ENCODE peak calls at places on chromosomes 4 and X, in six cellular contexts. N is K562; U is pancreas; P is mucosa of descending colon; M is CD4-positive, CD25-positive, alpha-beta regulatory T cell; K is upper lobe of left lung. S is an unnamed sample. For H3K36me3, the result is how much of the 10 kb centered on the place peaks cover.

GRCh38 chrX:148043456-148043855 is 62.3 kb downstream of the FMR1NB start:
- DNase-seq in N (no peak), U (no peak), P (no peak), M (no peak), K (no peak), S (no peak)

GRCh38 chr4:36568575-36568974 is 287.2 kb downstream of the DTHD1 start:
- DNase-seq in N (no peak), U (no peak), P (no peak), M (no peak), K (no peak), S (no peak)

GRCh38 chr4:168848977-168849687 is 160.9 kb downstream of the CBR4 start:
- DNase-seq in N (no peak), U (no peak), P (no peak), M (no peak), K (no peak), S (no peak)

GRCh38 chr4:125642645-125643044 is 327.9 kb downstream of the FAT4 start:
- DNase-seq in N (no peak), U (no peak), P (no peak), M (no peak), K (no peak), S (no peak)

GRCh38 chr4:83238849-83239248 is 45.7 kb downstream of the COQ2 start:
- DNase-seq in N (no peak), U (no peak), P (no peak), M (no peak), K (no peak), S (no peak)

GRCh38 chr4:86909540-86909939 is 17.3 kb upstream of the C4orf36 start:
- DNase-seq in N (no peak), U (no peak), P (no peak), M (no peak), K (no peak), S (no peak)

GRCh38 chr4:43485196-43485595 is 592.7 kb downstream of the GRXCR1 start:
- DNase-seq in N (no peak), U (no peak), P (no peak), M (no peak), K (no peak), S (no peak)

GRCh38 chr4:10565166-10565780 is 108.0 kb upstream of the ZNF518B start:
- DNase-seq in N (no peak), U (no peak), P (no peak), M (no peak), K (no peak), S (no peak)

GRCh38 chr4:38782452-38783108 is at the start of gene TLR10:
- DNase-seq in N (peak), U (no peak), P (no peak), M (peak), K (peak), S (peak)

GRCh38 chrX:150063138-150063518 is 124.8 kb upstream of the EOLA2 start:
- DNase-seq in N (no peak), U (no peak), P (no peak), M (no peak), K (no peak), S (no peak)

GRCh38 chr4:21195682-21196081 is 495.4 kb downstream of the PACRGL start:
- DNase-seq in N (no peak), U (no peak), P (no peak), M (no peak), K (no peak), S (no peak)

GRCh38 chrX:110171442-110171841 is 146.4 kb downstream of the AMMECR1 start:
- DNase-seq in N (no peak), U (no peak), P (no peak), M (no peak), K (no peak), S (no peak)

GRCh38 chrX:10741496-10742048 is 121.2 kb upstream of the MID1 start:
- DNase-seq in N (no peak), U (no peak), P (no peak), M (no peak), K (no peak), S (no peak)

GRCh38 chr4:78299565-78299972 is 242.4 kb downstream of the FRAS1 start:
- DNase-seq in N (no peak), U (no peak), P (no peak), M (no peak), K (no peak), S (no peak)

GRCh38 chrX:18548996-18549395 is 122.9 kb downstream of the RS1 start:
- DNase-seq in N (no peak), U (no peak), P (no peak), M (no peak), K (no peak), S (no peak)

GRCh38 chrX:136262812-136263315 is 11.7 kb upstream of the MAP7D3 start:
- DNase-seq in N (no peak), U (no peak), P (no peak), M (no peak), K (no peak), S (no peak)

GRCh38 chr4:78059938-78060337 is 2.8 kb downstream of the FRAS1 start:
- DNase-seq in N (no peak), U (no peak), P (no peak), M (no peak), K (no peak), S (no peak)

DNA sequence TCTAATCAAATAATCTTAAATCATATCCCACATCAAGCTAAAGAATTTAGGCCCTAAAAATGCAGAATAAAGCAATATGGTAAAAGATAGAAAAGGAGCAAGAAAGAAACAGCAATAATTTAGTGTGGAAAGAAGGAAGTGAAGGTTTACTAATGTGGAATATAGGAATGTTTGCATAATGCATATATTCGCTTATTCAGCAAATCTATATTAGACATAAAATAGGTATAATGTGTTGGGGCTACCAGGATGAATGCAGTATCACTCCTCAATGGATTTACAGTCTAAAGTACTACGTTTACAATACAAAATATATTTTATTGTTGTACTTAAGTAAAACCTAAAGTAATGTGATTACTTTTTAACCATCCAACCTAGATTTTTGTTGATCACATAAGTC is 4.7 kb downstream of the CENPE start:
- DNase-seq in N (no peak), U (no peak), P (no peak), M (no peak), K (no peak), S (no peak)
- H3K36me3 ChIP-seq in N (under half), U (under half), P (under half), M (under half), K (under half), S (under half)

DNA sequence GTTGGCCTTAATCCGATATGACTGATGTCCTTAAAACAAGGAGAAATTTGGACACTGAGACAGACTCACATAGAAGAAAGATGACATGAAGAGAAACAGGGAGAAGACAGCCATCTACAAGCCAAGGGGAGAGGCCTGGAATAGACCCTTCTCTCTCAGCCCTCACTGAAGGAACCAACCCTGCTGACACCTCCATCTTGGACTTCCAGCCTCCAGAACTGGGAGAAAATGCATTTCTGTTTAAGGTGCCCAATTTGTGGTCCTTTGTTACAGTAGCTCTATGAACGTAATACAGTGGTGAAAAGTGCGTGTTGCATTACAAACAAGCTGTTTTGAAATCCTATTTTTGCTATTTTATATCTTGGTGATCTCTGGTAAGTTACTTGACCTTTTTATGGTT is 343.6 kb downstream of the ARHGAP10 start:
- DNase-seq in N (no peak), U (no peak), P (no peak), M (no peak), K (no peak), S (no peak)
- H3K36me3 ChIP-seq in N (under half), U (under half), P (under half), M (half or more), K (under half), S (under half)

GRCh38 chr4:7814451-7814850 is 125.2 kb downstream of the AFAP1 start:
- DNase-seq in N (no peak), U (no peak), P (no peak), M (no peak), K (no peak), S (no peak)
- H3K36me3 ChIP-seq in N (under half), U (under half), P (under half), M (under half), K (under half), S (under half)

DNA sequence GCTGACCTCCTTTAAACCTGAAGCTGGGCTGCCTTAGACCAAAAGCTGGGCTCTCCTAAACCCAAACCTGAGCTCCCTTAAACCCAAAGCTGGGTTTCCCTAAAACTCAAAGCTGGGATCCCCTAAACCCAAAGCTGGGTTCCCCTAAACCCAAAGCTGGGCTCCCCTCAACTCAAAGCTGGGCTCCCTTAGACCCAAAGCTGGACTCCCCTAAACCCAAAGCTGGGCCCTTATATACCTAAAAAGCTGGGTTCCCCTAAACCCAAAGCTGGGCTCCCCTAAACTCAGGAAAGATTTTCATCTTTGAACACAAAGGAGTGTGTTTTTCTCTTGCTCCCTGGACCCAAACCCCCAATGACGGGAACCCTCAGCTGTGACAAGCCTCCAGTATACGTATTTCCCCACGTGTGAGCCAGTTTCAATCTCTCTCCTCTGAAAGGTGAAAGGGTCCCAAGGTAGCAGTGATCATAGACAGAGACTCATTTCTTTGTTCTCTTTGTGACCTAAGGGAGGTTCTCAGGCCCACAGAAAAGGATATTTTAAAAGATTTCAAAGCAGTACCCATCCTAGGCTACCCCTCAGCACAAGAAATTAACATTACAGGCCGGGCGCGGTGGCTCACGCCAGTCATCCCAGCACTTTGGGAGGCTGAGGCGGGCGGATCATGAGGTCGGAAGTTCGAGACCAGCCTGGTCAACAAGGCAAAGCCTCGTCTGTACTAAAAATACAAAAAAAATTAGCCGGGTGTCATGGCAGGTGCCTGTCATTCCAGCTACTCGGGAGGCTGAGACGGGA is 31.3 kb upstream of the ASMTL start:
- DNase-seq in N (no peak), U (no peak), P (no peak), M (no peak), K (no peak), S (no peak)
- H3K36me3 ChIP-seq in N (under half), U (under half), P (under half), M (under half), K (under half), S (under half)

DNA sequence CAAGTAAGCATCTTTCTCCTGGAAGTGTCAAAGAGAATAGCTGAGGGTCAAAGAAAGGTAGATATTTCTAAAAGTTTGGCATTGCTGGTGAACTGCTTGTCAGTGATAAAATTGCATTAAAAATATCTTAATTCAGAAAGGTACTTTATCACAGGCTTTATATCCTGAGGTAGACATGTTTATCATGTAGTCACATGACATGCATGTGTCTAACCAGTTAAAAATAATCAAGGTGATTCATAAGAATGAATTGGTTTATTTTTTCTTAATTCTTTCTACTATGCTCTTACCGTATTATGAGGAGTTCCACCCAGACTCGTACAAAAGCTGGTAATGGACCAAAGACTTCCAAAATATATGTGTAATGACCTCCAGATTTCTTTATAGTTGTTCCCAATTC is 6.1 kb downstream of the SLC7A11 start:
- DNase-seq in N (no peak), U (no peak), P (no peak), M (no peak), K (no peak), S (no peak)
- H3K36me3 ChIP-seq in N (under half), U (under half), P (under half), M (under half), K (under half), S (under half)

GRCh38 chrX:153913701-153914100 is 9.2 kb downstream of the AVPR2 start:
- DNase-seq in N (no peak), U (no peak), P (no peak), M (no peak), K (no peak), S (no peak)
- H3K36me3 ChIP-seq in N (under half), U (under half), P (under half), M (under half), K (under half), S (under half)

GRCh38 chr4:102612824-102613366 is 111.7 kb downstream of the NFKB1 start:
- DNase-seq in N (no peak), U (no peak), P (no peak), M (peak), K (no peak), S (no peak)
- H3K36me3 ChIP-seq in N (under half), U (half or more), P (under half), M (half or more), K (half or more), S (under half)

S was measured in Karpas-422.